ENCODE peak calls at places on chromosomes 16 and 17, in five cellular contexts. G is heart right ventricle, W is endothelial cell of umbilical vein, F is NT2/D1, T is colonic mucosa. C is an unnamed sample.

GRCh38 chr16:48965391-48965790 is 316.2 kb downstream of the CBLN1 start:
- DNase-seq in G (no peak), W (no peak), F (no peak), T (no peak), C (no peak)

GRCh38 chr17:49906511-49907136 is 58.8 kb upstream of the TAC4 start:
- DNase-seq in F (no peak), G (no peak), T (no peak), W (no peak), C (no peak)

GRCh38 chr17:67481808-67482207 is 104.7 kb downstream of the PITPNC1 start:
- DNase-seq in W (peak; percentile 75), T (no peak), F (no peak), G (no peak), C (peak; percentile 59)

GRCh38 chr17:55689672-55690071 is 33.0 kb downstream of the TMEM100 start:
- DNase-seq in F (no peak), W (no peak), G (no peak), T (no peak), C (no peak)

GRCh38 chr17:75352079-75352569 is 53.4 kb downstream of the GRB2 start:
- DNase-seq in T (no peak), F (peak; percentile 38), W (no peak), G (no peak), C (peak; percentile 79)

GRCh38 chr17:57294629-57295501 is 38.5 kb downstream of the MSI2 start:
- DNase-seq in G (peak; percentile 63), T (no peak), F (no peak), W (peak; percentile 4), C (no peak)

GRCh38 chr17:41651625-41652460 is 27.5 kb upstream of the KRT17 start:
- DNase-seq in W (no peak), F (no peak), G (no peak), T (peak; percentile 93), C (no peak)

GRCh38 chr16:29994613-29995329 is 646 bp downstream of the HIRIP3 start:
- DNase-seq in G (peak; percentile 44), W (peak; percentile 29), T (peak; percentile 89), F (no peak), C (no peak)

GRCh38 chr17:74840989-74841666 is 18.6 kb downstream of the GRIN2C start:
- DNase-seq in F (no peak), G (peak; percentile 78), W (no peak), T (peak; percentile 49), C (peak; percentile 52)

GRCh38 chr16:3859875-3860274 is 20.6 kb downstream of the CREBBP start:
- DNase-seq in W (no peak), G (no peak), F (no peak), T (no peak), C (no peak)

GRCh38 chr16:3938843-3939624 is 58.5 kb upstream of the CREBBP start:
- DNase-seq in W (peak; percentile 55), F (peak; percentile 73), T (peak; percentile 46), G (peak; percentile 30), C (peak; percentile 91)

GRCh38 chr16:4218202-4218601 is 23.7 kb downstream of the SRL start:
- DNase-seq in G (no peak), F (no peak), W (no peak), T (no peak), C (no peak)

GRCh38 chr17:57524790-57525543 is 220.1 kb downstream of the CCDC182 start:
- DNase-seq in W (no peak), F (no peak), T (no peak), G (no peak), C (no peak)

GRCh38 chr16:68234188-68235104 is 1.5 kb downstream of the ESRP2 start:
- DNase-seq in T (peak; percentile 98), W (no peak), F (no peak), G (no peak), C (no peak)

GRCh38 chr17:36721560-36722120 is 120.3 kb downstream of the MRM1 start:
- DNase-seq in W (peak; percentile 14), F (no peak), G (no peak), T (no peak), C (no peak)

GRCh38 chr17:80675451-80676095 is 130.9 kb downstream of the RPTOR start:
- DNase-seq in W (no peak), G (no peak), T (no peak), F (no peak), C (no peak)

GRCh38 chr17:1608676-1609075 is 20.0 kb downstream of the SLC43A2 start:
- DNase-seq in W (no peak), G (no peak), T (no peak), F (no peak), C (no peak)

DNA sequence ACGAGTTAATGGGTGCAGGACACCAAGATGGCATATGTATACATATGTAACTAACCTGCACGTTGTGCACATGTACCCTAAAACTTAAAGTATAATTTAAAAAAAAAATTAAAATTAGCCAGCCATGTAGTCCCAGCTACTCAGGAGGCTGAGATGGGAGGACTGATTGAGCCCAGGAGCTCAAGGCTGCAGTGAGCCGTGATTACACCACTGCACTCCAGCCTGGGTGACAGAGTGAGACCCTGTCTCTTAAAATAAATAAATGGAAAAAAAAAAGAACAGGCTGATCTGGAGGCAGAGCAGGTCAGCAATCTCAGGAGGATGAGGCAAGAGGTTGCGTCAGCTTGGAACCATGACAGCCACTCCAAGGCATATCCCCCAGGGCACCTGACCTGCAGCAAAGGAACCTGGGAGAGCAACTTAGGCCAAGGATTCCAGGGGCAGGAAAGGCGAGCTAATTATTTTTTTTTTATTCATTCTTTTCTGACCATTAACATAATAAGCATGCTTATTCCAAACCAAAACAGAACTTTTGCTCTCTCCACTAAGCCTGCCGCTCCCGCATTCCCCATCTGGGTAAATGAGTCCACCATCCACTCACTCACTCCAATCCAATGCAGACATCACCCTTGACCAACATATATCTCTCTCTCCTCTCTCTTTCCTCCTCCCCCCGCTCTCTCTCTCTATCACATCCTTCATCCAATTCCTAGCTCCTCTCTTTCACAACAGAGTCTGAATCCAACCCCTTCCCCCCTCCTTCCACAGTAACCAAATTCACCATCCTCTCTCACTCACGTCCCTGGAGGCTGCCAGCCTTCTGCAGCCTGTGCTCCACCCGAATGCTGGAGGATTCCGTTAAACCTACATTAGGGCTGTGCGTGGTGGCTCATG is 47.7 kb downstream of the TK2 start:
- DNase-seq in G (no peak), F (no peak), T (no peak), W (no peak), C (peak; percentile 78)
- H3K4me3 ChIP-seq in G (no peak overlapping the region), F (no peak overlapping the region), T (no peak overlapping the region), W (no peak overlapping the region), C (no peak overlapping the region)

GRCh38 chr16:88478889-88479794 is 26.1 kb downstream of the ZFPM1 start:
- DNase-seq in F (no peak), T (no peak), W (no peak), G (no peak), C (no peak)
- H3K27me3 ChIP-seq in F (no peaks in the 10 kb centered on the region), T (no peaks in the 10 kb centered on the region), W (no peaks in the 10 kb centered on the region), G (no peaks in the 10 kb centered on the region), C (no peaks in the 10 kb centered on the region)

DNA sequence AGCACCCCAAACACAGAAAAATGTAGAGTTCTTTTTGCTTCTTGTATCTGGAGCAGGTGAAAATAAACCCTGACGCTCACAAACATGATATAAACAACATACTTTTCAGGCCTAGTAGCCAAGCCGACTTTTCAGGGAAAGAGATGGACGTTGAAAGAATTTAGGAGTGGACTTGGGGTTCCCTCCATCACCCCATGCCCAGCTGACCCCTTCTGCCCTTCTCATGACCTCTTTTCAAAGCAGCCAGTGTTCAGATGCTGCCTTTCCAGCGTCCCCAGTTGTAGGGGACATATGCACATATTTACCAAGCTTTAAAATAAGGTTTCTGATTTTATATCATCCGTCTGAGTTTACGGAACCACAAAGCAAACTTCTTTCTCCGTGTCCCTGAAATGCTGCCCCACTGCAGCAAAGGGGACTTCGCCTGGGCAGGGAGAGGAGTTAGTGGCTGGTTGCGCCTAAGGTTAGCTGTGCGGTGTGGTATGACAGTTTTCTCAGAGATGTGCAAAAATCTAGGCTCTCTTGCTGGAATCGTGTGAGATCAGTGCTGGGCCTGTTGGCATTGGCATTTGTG is 235.5 kb downstream of the MRTFB start:
- DNase-seq in F (no peak), T (no peak), G (no peak), W (no peak), C (no peak)
- H3K4me1 ChIP-seq in F (peaks cover 18% of the 10 kb centered on the region), T (no peaks in the 10 kb centered on the region), G (peaks cover 32% of the 10 kb centered on the region), W (peaks cover 5% of the 10 kb centered on the region), C (peaks cover 18% of the 10 kb centered on the region)

GRCh38 chr17:17021194-17021863 is 20.9 kb upstream of the MPRIP start:
- DNase-seq in T (no peak), W (no peak), F (no peak), G (peak; percentile 69), C (peak; percentile 63)
- H3K4me3 ChIP-seq in T (no peak overlapping the region), W (no peak overlapping the region), F (no peak overlapping the region), G (no peak overlapping the region), C (no peak overlapping the region)

GRCh38 chr17:76541739-76542450 is 2.1 kb downstream of the PRCD start:
- DNase-seq in F (no peak), W (no peak), G (no peak), T (no peak), C (no peak)
- H3K27me3 ChIP-seq in F (peaks cover 26% of the 10 kb centered on the region), W (peaks cover 17% of the 10 kb centered on the region), G (peaks cover 10% of the 10 kb centered on the region), T (peaks cover 20% of the 10 kb centered on the region), C (peaks cover 24% of the 10 kb centered on the region)

GRCh38 chr16:89404561-89404960 is 85.8 kb downstream of the ANKRD11 start:
- DNase-seq in T (peak; percentile 39), G (no peak), W (no peak), F (no peak), C (no peak)
- H3K4me1 ChIP-seq in T (peaks cover 3% of the 10 kb centered on the region), G (peaks cover 51% of the 10 kb centered on the region), W (peaks cover 23% of the 10 kb centered on the region), F (peaks cover 42% of the 10 kb centered on the region), C (peaks cover 36% of the 10 kb centered on the region)

DNA sequence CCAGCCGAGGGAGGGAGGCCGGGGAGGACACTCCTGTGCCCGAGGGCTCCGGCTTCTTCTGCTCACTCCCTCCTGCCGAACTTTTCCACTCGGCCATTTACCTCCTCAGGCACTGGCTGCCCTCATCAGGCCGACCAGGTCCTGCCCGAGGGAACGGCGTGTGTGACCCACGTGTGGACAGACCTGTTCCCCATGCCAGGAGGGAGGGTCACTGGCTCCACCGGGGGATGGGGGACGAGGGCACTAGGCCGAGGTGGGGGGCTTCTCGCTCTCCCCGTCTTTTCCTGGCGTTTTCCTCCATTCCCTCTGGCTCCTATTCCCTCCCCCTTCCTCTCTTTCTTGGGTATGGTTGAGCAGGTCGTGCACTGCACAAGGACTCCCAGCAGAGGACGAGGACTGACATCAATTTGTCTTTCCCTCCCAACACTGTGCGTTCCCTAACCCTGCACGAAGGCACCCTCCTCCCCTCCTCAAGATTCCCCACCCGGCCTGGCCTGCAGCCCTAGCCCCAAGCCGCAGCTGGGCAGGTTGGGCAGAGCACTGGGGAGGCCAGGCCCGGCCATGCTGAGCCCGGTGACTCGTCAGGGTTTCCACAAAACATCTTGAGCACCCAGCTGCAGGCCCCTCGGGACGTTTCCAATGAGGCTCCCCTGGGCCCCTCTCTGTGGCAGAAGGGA is 3.2 kb upstream of the IL17C start:
- DNase-seq in G (no peak), W (no peak), T (no peak), F (no peak), C (no peak)
- H3K4me3 ChIP-seq in G (peak overlapping the region; percentile 56), W (no peak overlapping the region), T (peak overlapping the region; percentile 44), F (peak overlapping the region; percentile 31), C (peak overlapping the region; percentile 11)